ENCODE peak calls at places on chromosomes 5 and 9, in seven cellular contexts. X is PC-9, R is fibroblast of villous mesenchyme, E is uterus, U is coronary artery, T is choroid plexus epithelial cell, D is right atrium auricular region. N is an unnamed sample.

GRCh38 chr5:42984307-42984706 is 55.8 kb downstream of the ANXA2R start:
- DNase-seq in D (no peak), T (no peak), X (no peak), E (no peak), U (no peak), R (no peak), N (no peak)

GRCh38 chr5:57884346-57885102 is 401.9 kb upstream of the ACTBL2 start:
- DNase-seq in X (no peak), R (no peak), D (no peak), U (no peak), E (no peak), T (no peak), N (no peak)

GRCh38 chr9:22657713-22658112 is 211.1 kb downstream of the DMRTA1 start:
- DNase-seq in E (no peak), R (no peak), T (no peak), U (no peak), D (no peak), X (no peak), N (no peak)

GRCh38 chr9:2570615-2571479 is 50.7 kb upstream of the VLDLR start:
- DNase-seq in E (peak), R (peak), X (peak), U (peak), T (peak), D (peak), N (no peak)

GRCh38 chr5:97601651-97602050 is 418.6 kb upstream of the RIOK2 start:
- DNase-seq in X (no peak), D (no peak), U (no peak), E (no peak), T (peak), R (no peak), N (no peak)

GRCh38 chr5:180339583-180340183 is 13.5 kb downstream of the GFPT2 start:
- DNase-seq in T (peak), E (no peak), D (no peak), U (no peak), X (no peak), R (no peak), N (no peak)

GRCh38 chr5:138869763-138870500 is 5.2 kb downstream of the LRRTM2 start:
- DNase-seq in X (no peak), D (no peak), U (no peak), R (peak), E (no peak), T (peak), N (no peak)

GRCh38 chr5:172731286-172732073 is 39.5 kb downstream of the DUSP1 start:
- DNase-seq in E (no peak), T (no peak), D (no peak), X (peak), U (no peak), R (no peak), N (no peak)

GRCh38 chr9:113913426-113914195 is 37.5 kb downstream of the ZNF618 start:
- DNase-seq in D (peak), T (peak), X (no peak), R (no peak), U (no peak), E (no peak), N (no peak)

GRCh38 chr9:88605500-88606172 is 70.7 kb downstream of the NXNL2 start:
- DNase-seq in R (peak), T (peak), E (no peak), U (no peak), D (no peak), X (no peak), N (peak)

GRCh38 chr5:26009742-26010141 is 1028.6 kb downstream of the CDH9 start:
- DNase-seq in U (no peak), D (no peak), E (no peak), T (no peak), X (peak), R (no peak), N (no peak)

GRCh38 chr5:35202319-35203111 is 27.8 kb downstream of the PRLR start:
- DNase-seq in X (peak), E (no peak), R (peak), T (peak), D (no peak), U (no peak), N (peak)

GRCh38 chr5:98328015-98328414 is 445.4 kb upstream of the RGMB start:
- DNase-seq in E (no peak), X (no peak), T (no peak), R (no peak), U (no peak), D (no peak), N (no peak)

GRCh38 chr9:136963751-136964150 is 11.7 kb downstream of the LCN12 start:
- DNase-seq in T (no peak), U (no peak), X (no peak), D (no peak), R (no peak), E (no peak), N (no peak)

GRCh38 chr9:17962747-17963146 is 383.9 kb downstream of the SH3GL2 start:
- DNase-seq in E (peak), D (no peak), X (no peak), U (no peak), R (no peak), T (no peak), N (no peak)

GRCh38 chr5:146091881-146092280 is 13.5 kb downstream of the PLAC8L1 start:
- DNase-seq in U (no peak), E (no peak), D (no peak), R (no peak), X (no peak), T (no peak), N (no peak)

GRCh38 chr9:123099548-123099947 is 66.1 kb downstream of the GPR21 start:
- DNase-seq in E (no peak), T (no peak), X (no peak), U (no peak), D (no peak), R (no peak), N (no peak)

GRCh38 chr5:135723451-135723850 is 111.0 kb upstream of the SLC25A48 start:
- DNase-seq in X (no peak), E (no peak), T (no peak), D (no peak), U (no peak), R (no peak), N (no peak)
- H3K4me3 ChIP-seq in X (no peak), E (no peak), T (no peak), D (no peak), U (no peak), R (no peak), N (no peak)

GRCh38 chr5:175025046-175025445 is 300.7 kb downstream of the MSX2 start:
- DNase-seq in E (no peak), R (no peak), X (no peak), D (no peak), T (peak), U (no peak), N (no peak)

GRCh38 chr5:175032741-175033151 is 308.4 kb downstream of the MSX2 start:
- DNase-seq in E (no peak), D (no peak), T (no peak), R (no peak), U (no peak), X (no peak), N (no peak)

GRCh38 chr5:175022286-175022685 is 297.9 kb downstream of the MSX2 start:
- DNase-seq in D (no peak), T (no peak), E (no peak), U (no peak), R (no peak), X (no peak), N (no peak)

GRCh38 chr5:175032013-175032412 is 307.6 kb downstream of the MSX2 start:
- DNase-seq in E (no peak), T (no peak), U (no peak), X (no peak), R (no peak), D (no peak), N (no peak)

DNA sequence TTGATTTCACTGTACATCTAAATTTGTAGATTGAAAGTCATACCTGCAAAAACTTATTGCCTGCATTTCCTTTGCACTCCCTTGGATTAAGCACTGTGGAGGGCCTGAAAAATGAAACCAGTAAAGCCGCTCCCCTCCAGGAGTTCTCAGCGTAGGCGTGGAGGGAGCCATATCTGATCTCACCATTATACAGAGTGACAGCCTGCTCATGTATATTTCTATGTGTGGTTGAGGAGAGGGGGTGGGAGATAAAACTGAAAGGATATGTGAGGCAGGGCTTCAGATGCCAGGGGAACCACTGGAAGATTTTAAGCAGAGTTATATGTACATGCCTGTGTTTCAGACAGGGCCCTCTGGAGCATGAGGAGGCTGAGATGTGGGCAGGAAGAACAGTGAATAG is 303.0 kb downstream of the MSX2 start:
- DNase-seq in T (no peak), E (no peak), D (no peak), X (no peak), U (no peak), R (no peak), N (no peak)
- H3K4me3 ChIP-seq in T (no peak), E (no peak), D (no peak), X (no peak), U (no peak), R (no peak), N (no peak)

GRCh38 chr5:2038337-2039179 is 155.8 kb upstream of the IRX4 start:
- DNase-seq in D (no peak), T (peak), X (peak), R (peak), E (peak), U (no peak), N (no peak)
- H3K4me3 ChIP-seq in D (peak), T (peak), X (no peak), R (peak), E (peak), U (peak), N (no peak)

DNA sequence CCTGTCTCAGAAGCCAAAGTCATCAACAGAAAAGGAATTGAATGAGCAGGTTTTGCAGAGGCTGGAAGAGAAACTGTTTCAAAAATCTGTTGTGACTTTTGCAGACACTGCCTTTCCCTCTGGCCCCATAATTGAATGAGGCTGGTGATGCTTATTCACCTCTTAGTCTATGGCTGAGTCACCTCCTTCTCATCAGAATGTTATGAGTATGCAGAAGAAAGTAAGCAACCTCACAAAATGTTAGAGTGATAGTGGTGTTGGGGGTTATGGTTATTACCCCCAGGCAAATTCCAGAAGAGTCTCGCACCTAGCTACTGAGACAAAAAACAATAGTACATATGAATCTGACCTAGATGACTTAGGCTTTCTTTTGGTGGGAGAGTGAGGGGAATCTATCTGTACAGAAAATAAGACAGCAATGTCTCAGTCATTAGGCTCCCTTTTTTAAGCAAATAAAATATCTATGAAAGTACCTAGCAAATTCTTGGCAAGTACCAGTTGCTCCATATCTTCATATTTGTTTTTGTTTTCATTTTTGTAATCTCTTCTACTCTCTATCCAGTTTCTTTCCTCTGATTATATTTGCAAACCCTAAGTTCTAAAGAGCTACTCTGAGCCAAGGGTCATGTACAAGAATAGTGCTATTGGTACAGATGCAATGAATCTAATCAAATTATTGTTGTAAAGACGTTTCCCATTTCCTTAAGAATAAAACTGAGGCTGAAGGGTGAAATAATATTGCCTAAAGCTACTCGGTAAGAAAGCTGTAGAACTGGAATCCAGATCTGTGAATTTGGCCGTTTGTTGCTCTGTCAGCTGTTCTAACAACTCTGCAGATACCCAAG is 498.1 kb upstream of the TNC start:
- DNase-seq in R (peak), E (no peak), T (peak), U (no peak), X (peak), D (no peak), N (peak)
- H3K4me3 ChIP-seq in R (no peak), E (no peak), T (no peak), U (no peak), X (peak), D (no peak), N (no peak)